ENCODE peak calls at places on chromosomes 4 and X, in nine cellular contexts. T, L, P, Y, C, U, Z, D and R are unnamed samples.

GRCh38 chrX:132118361-132118760 is 9.5 kb downstream of the FRMD7 start:
- DNase-seq in T (no peak), L (no peak), P (no peak), Y (no peak), C (no peak), U (no peak), Z (no peak), D (no peak), R (no peak)

GRCh38 chrX:44157858-44158257 is 184.7 kb upstream of the NDP start:
- DNase-seq in T (no peak), L (no peak), P (no peak), Y (no peak), C (no peak), U (no peak), Z (peak; percentile 4), D (no peak), R (no peak)

GRCh38 chr4:184940500-184940899 is 77.8 kb upstream of the HELT start:
- DNase-seq in T (no peak), L (no peak), P (no peak), Y (no peak), C (no peak), U (no peak), Z (no peak), D (no peak), R (no peak)

GRCh38 chr4:70715097-70715496 is 6.7 kb upstream of the RUFY3 start:
- DNase-seq in T (no peak), L (peak; percentile 80), P (no peak), Y (no peak), C (no peak), U (no peak), Z (no peak), D (peak; percentile 49), R (peak; percentile 38)

GRCh38 chr4:163681208-163681821 is 186.8 kb downstream of the TMA16 start:
- DNase-seq in T (peak; percentile 15), L (peak; percentile 41), P (peak; percentile 25), Y (no peak), C (no peak), U (peak; percentile 80), Z (peak; percentile 29), D (no peak), R (peak; percentile 37)

GRCh38 chrX:96889726-96890125 is 6.0 kb downstream of the RPA4 start:
- DNase-seq in T (no peak), L (no peak), P (no peak), Y (no peak), C (no peak), U (no peak), Z (no peak), D (no peak), R (peak; percentile 7)

GRCh38 chr4:105978684-105979296 is 83.5 kb downstream of the NPNT start:
- DNase-seq in T (no peak), L (peak; percentile 98), P (no peak), Y (peak; percentile 58), C (no peak), U (no peak), Z (peak; percentile 29), D (peak; percentile 66), R (peak; percentile 79)

GRCh38 chrX:74242484-74243138 is 61.4 kb upstream of the ZCCHC13 start:
- DNase-seq in T (no peak), L (no peak), P (no peak), Y (no peak), C (no peak), U (no peak), Z (no peak), D (no peak), R (no peak)

GRCh38 chr4:70637239-70637920 is 8.8 kb downstream of the ENAM start:
- DNase-seq in T (no peak), L (peak; percentile 59), P (no peak), Y (no peak), C (no peak), U (peak; percentile 30), Z (no peak), D (no peak), R (no peak)

GRCh38 chr4:100306018-100306417 is 115.8 kb upstream of the DDIT4L start:
- DNase-seq in T (no peak), L (peak; percentile 92), P (no peak), Y (no peak), C (no peak), U (no peak), Z (no peak), D (no peak), R (no peak)

GRCh38 chr4:6878451-6879059 is 31.1 kb upstream of the TBC1D14 start:
- DNase-seq in T (no peak), L (peak; percentile 76), P (no peak), Y (no peak), C (no peak), U (no peak), Z (no peak), D (no peak), R (no peak)

GRCh38 chr4:36979494-36979893 is 265.0 kb upstream of the NWD2 start:
- DNase-seq in T (no peak), L (no peak), P (no peak), Y (no peak), C (no peak), U (peak; percentile 65), Z (no peak), D (no peak), R (no peak)

GRCh38 chrX:276588-277171 is 4.5 kb upstream of the PLCXD1 start:
- DNase-seq in T (no peak), L (peak; percentile 82), P (peak; percentile 56), Y (peak; percentile 39), C (no peak), U (peak; percentile 69), Z (no peak), D (no peak), R (peak; percentile 39)

GRCh38 chrX:3271485-3272186 is 74.8 kb downstream of the MXRA5 start:
- DNase-seq in T (no peak), L (peak; percentile 90), P (no peak), Y (peak; percentile 43), C (no peak), U (peak; percentile 17), Z (peak; percentile 88), D (peak; percentile 42), R (peak; percentile 84)

GRCh38 chr4:36587909-36588472 is 306.6 kb downstream of the DTHD1 start:
- DNase-seq in T (no peak), L (no peak), P (no peak), Y (no peak), C (no peak), U (no peak), Z (no peak), D (no peak), R (no peak)

GRCh38 chrX:146224442-146224841 is 406.8 kb downstream of the SLITRK2 start:
- DNase-seq in T (no peak), L (peak; percentile 24), P (no peak), Y (no peak), C (no peak), U (peak; percentile 5), Z (no peak), D (no peak), R (no peak)

GRCh38 chr4:149897784-149898183 is 82.1 kb upstream of the IQCM start:
- DNase-seq in T (no peak), L (peak; percentile 51), P (peak; percentile 7), Y (no peak), C (no peak), U (peak; percentile 23), Z (peak; percentile 44), D (no peak), R (peak; percentile 53)

GRCh38 chr4:109846395-109847098 is 1.4 kb upstream of the LRIT3 start:
- DNase-seq in T (no peak), L (no peak), P (no peak), Y (no peak), C (no peak), U (peak; percentile 33), Z (no peak), D (no peak), R (no peak)

GRCh38 chr4:16926214-16926613 is 27.8 kb upstream of the LDB2 start:
- DNase-seq in T (no peak), L (no peak), P (no peak), Y (no peak), C (no peak), U (no peak), Z (no peak), D (no peak), R (no peak)

GRCh38 chrX:120358687-120359086 is 3.2 kb upstream of the ATP1B4 start:
- DNase-seq in T (no peak), L (peak; percentile 74), P (no peak), Y (no peak), C (no peak), U (no peak), Z (peak; percentile 11), D (no peak), R (peak; percentile 1)

GRCh38 chr4:122000849-122001248 is 49.0 kb upstream of the TRPC3 start:
- DNase-seq in T (no peak), L (no peak), P (no peak), Y (no peak), C (no peak), U (no peak), Z (peak; percentile 8), D (no peak), R (no peak)

GRCh38 chrX:48891402-48892288 is 5.9 kb downstream of the TIMM17B start:
- DNase-seq in T (peak; percentile 60), L (peak; percentile 92), P (peak; percentile 76), Y (peak; percentile 36), C (peak; percentile 32), U (peak; percentile 92), Z (peak; percentile 81), D (peak; percentile 65), R (peak; percentile 86)

GRCh38 chrX:52271212-52271611 is 86.5 kb downstream of the MAGED4 start:
- DNase-seq in T (no peak), L (peak; percentile 45), P (no peak), Y (no peak), C (no peak), U (peak; percentile 29), Z (no peak), D (no peak), R (peak; percentile 7)